ENCODE peak calls at places on chromosomes 11 and 22, in five cellular contexts. F is fibroblast of pulmonary artery, O is NCI-H774, M is NT2/D1, Y is HTR-8/SVneo. B is an unnamed sample.

GRCh38 chr11:88410636-88411035 is 73.1 kb upstream of the CTSC start:
- DNase-seq in F (no peak), O (no peak), M (no peak), Y (no peak), B (no peak)

GRCh38 chr22:30016596-30016995 is 63.7 kb upstream of the HORMAD2 start:
- DNase-seq in F (no peak), O (no peak), M (no peak), Y (no peak), B (peak)

GRCh38 chr22:37161442-37161841 is 11.7 kb upstream of the IL2RB start:
- DNase-seq in F (no peak), O (no peak), M (no peak), Y (no peak), B (no peak)

GRCh38 chr11:122633219-122633829 is 22.2 kb upstream of the UBASH3B start:
- DNase-seq in F (peak), O (no peak), M (peak), Y (peak), B (peak)

GRCh38 chr11:104073950-104074349 is 37.5 kb downstream of the DDI1 start:
- DNase-seq in F (no peak), O (no peak), M (no peak), Y (no peak), B (peak)

GRCh38 chr11:82960000-82960778 is 58.7 kb downstream of the DDIAS start:
- DNase-seq in F (no peak), O (no peak), M (no peak), Y (no peak), B (no peak)

GRCh38 chr11:111335596-111335995 is 37.2 kb downstream of the POU2AF3 start:
- DNase-seq in F (no peak), O (no peak), M (no peak), Y (no peak), B (peak)

GRCh38 chr11:86608251-86608799 is 64.1 kb downstream of the ME3 start:
- DNase-seq in F (peak), O (peak), M (no peak), Y (peak), B (peak)

GRCh38 chr22:45992737-45993136 is 15.8 kb upstream of the WNT7B start:
- DNase-seq in F (no peak), O (no peak), M (no peak), Y (no peak), B (no peak)

GRCh38 chr22:42719133-42719532 is 1.5 kb downstream of the A4GALT start:
- DNase-seq in F (no peak), O (no peak), M (no peak), Y (no peak), B (peak)

GRCh38 chr11:112464949-112465348 is 204.3 kb upstream of the PLET1 start:
- DNase-seq in F (no peak), O (no peak), M (no peak), Y (no peak), B (no peak)

GRCh38 chr11:37710031-37710430 is 1112.0 kb upstream of the RAG2 start:
- DNase-seq in F (peak), O (no peak), M (no peak), Y (no peak), B (peak)

GRCh38 chr11:10908215-10908990 is 50.5 kb upstream of the ZBED5 start:
- DNase-seq in F (peak), O (no peak), M (peak), Y (peak), B (peak)

GRCh38 chr11:76778874-76779273 is 4.3 kb upstream of the TSKU start:
- DNase-seq in F (no peak), O (no peak), M (no peak), Y (no peak), B (no peak)

GRCh38 chr11:128207861-128208321 is 379.5 kb downstream of the ETS1 start:
- DNase-seq in F (peak), O (no peak), M (no peak), Y (peak), B (peak)

GRCh38 chr11:134514354-134514951 is 102.4 kb upstream of the B3GAT1 start:
- DNase-seq in F (no peak), O (no peak), M (no peak), Y (no peak), B (no peak)

GRCh38 chr22:42862045-42862734 is 5.1 kb upstream of the ARFGAP3 start:
- DNase-seq in F (no peak), O (no peak), M (no peak), Y (peak), B (peak)

GRCh38 chr11:55658608-55659007 is 3.4 kb upstream of the OR4C6 start:
- DNase-seq in F (no peak), O (no peak), M (no peak), Y (no peak), B (no peak)

GRCh38 chr11:59201376-59201775 is 11.4 kb downstream of the MPEG1 start:
- DNase-seq in F (no peak), O (no peak), M (no peak), Y (no peak), B (no peak)

GRCh38 chr22:35140879-35141745 is 75.2 kb downstream of the ISX start:
- DNase-seq in F (no peak), O (no peak), M (no peak), Y (no peak), B (no peak)

GRCh38 chr11:125175896-125176575 is 11.5 kb downstream of the PKNOX2 start:
- DNase-seq in F (no peak), O (no peak), M (no peak), Y (no peak), B (no peak)

GRCh38 chr22:42437488-42438292 is 5.5 kb upstream of the NFAM1 start:
- DNase-seq in F (peak), O (peak), M (peak), Y (peak), B (peak)

GRCh38 chr22:38448945-38449745 is 5.9 kb downstream of the KCNJ4 start:
- DNase-seq in F (no peak), O (no peak), M (no peak), Y (no peak), B (no peak)

GRCh38 chr22:48376428-48376827 is 1451.2 kb downstream of the BRD1 start:
- DNase-seq in F (no peak), O (no peak), M (no peak), Y (no peak), B (no peak)

GRCh38 chr11:75896843-75897419 is 81.9 kb downstream of the UVRAG start:
- DNase-seq in F (peak), O (peak), M (peak), Y (peak), B (peak)

GRCh38 chr11:38014405-38014804 is 1416.4 kb upstream of the RAG2 start:
- DNase-seq in F (peak), O (no peak), M (no peak), Y (no peak), B (no peak)

GRCh38 chr11:59552844-59553243 is 41.5 kb downstream of the OR4D9 start:
- DNase-seq in F (no peak), O (no peak), M (no peak), Y (no peak), B (no peak)

GRCh38 chr11:19237813-19238212 is 2.9 kb downstream of the E2F8 start:
- DNase-seq in F (no peak), O (no peak), M (no peak), Y (no peak), B (no peak)

GRCh38 chr11:115656684-115657083 is 152.5 kb upstream of the CADM1 start:
- DNase-seq in F (no peak), O (no peak), M (no peak), Y (no peak), B (no peak)

GRCh38 chr11:33197915-33198727 is 36.8 kb upstream of the CSTF3 start:
- DNase-seq in F (peak), O (no peak), M (no peak), Y (no peak), B (no peak)

B was measured in HFFc6.